ENCODE peak calls at places on chromosomes 11 and 22, in five cellular contexts. One of them, this sample, is unnamed. For H3K9me2, the result is how much of the 10 kb centered on the place peaks cover.

GRCh38 chr11:1514349-1515061 is 27.9 kb upstream of the MOB2 start:
- DNase-seq in OCI-LY7: no peak
- DNase-seq in GM23248: no peak
- DNase-seq in PC-3: no peak
- DNase-seq in GM23338: no peak
- DNase-seq in this sample: no peak

GRCh38 chr22:40443675-40444482 is 73.5 kb downstream of the SGSM3 start:
- DNase-seq in GM23248: peak
- DNase-seq in OCI-LY7: no peak
- DNase-seq in PC-3: no peak
- DNase-seq in GM23338: peak
- DNase-seq in this sample: no peak

GRCh38 chr11:32569313-32569881 is 14.2 kb upstream of the EIF3M start:
- DNase-seq in PC-3: no peak
- DNase-seq in GM23248: no peak
- DNase-seq in OCI-LY7: no peak
- DNase-seq in GM23338: no peak
- DNase-seq in this sample: no peak

GRCh38 chr11:15878756-15879155 is 477.6 kb downstream of the SOX6 start:
- DNase-seq in OCI-LY7: no peak
- DNase-seq in GM23248: no peak
- DNase-seq in GM23338: no peak
- DNase-seq in PC-3: no peak
- DNase-seq in this sample: no peak

GRCh38 chr11:13047884-13048283 is 38.8 kb downstream of the RASSF10 start:
- DNase-seq in GM23248: no peak
- DNase-seq in PC-3: no peak
- DNase-seq in OCI-LY7: no peak
- DNase-seq in GM23338: no peak
- DNase-seq in this sample: no peak

GRCh38 chr11:57480409-57481137 is 20.2 kb downstream of the RTN4RL2 start:
- DNase-seq in GM23248: peak
- DNase-seq in PC-3: peak
- DNase-seq in OCI-LY7: peak
- DNase-seq in GM23338: peak
- DNase-seq in this sample: peak

GRCh38 chr11:132402056-132402684 is 1031.8 kb downstream of the NTM start:
- DNase-seq in OCI-LY7: no peak
- DNase-seq in GM23248: peak
- DNase-seq in GM23338: peak
- DNase-seq in PC-3: peak
- DNase-seq in this sample: peak

GRCh38 chr11:117808768-117809167 is 11.8 kb upstream of the DSCAML1 start:
- DNase-seq in OCI-LY7: no peak
- DNase-seq in GM23248: no peak
- DNase-seq in GM23338: no peak
- DNase-seq in PC-3: no peak
- DNase-seq in this sample: no peak

GRCh38 chr22:20155330-20156041 is 4.6 kb upstream of the CCDC188 start:
- DNase-seq in PC-3: no peak
- DNase-seq in OCI-LY7: no peak
- DNase-seq in GM23248: peak
- DNase-seq in GM23338: no peak
- DNase-seq in this sample: no peak

GRCh38 chr22:37558815-37559214 is 1.5 kb upstream of the CDC42EP1 start:
- DNase-seq in PC-3: no peak
- DNase-seq in GM23248: no peak
- DNase-seq in OCI-LY7: no peak
- DNase-seq in GM23338: no peak
- DNase-seq in this sample: no peak

GRCh38 chr22:39224550-39224949 is 20.2 kb downstream of the PDGFB start:
- DNase-seq in OCI-LY7: no peak
- DNase-seq in PC-3: no peak
- DNase-seq in GM23248: no peak
- DNase-seq in GM23338: no peak
- DNase-seq in this sample: no peak

GRCh38 chr11:120172054-120172881 is 34.4 kb upstream of the TRIM29 start:
- DNase-seq in GM23338: peak
- DNase-seq in GM23248: peak
- DNase-seq in PC-3: peak
- DNase-seq in OCI-LY7: peak
- DNase-seq in this sample: peak

GRCh38 chr11:17748761-17749721 is 14.5 kb downstream of the KCNC1 start:
- DNase-seq in GM23338: no peak
- DNase-seq in GM23248: no peak
- DNase-seq in PC-3: no peak
- DNase-seq in OCI-LY7: no peak
- DNase-seq in this sample: no peak

GRCh38 chr22:37681556-37682049 is 4.5 kb upstream of the NOL12 start:
- DNase-seq in GM23338: peak
- DNase-seq in GM23248: peak
- DNase-seq in OCI-LY7: peak
- DNase-seq in PC-3: peak
- DNase-seq in this sample: peak

GRCh38 chr11:127074151-127074761 is 73.7 kb upstream of the KIRREL3 start:
- DNase-seq in OCI-LY7: peak
- DNase-seq in GM23248: peak
- DNase-seq in GM23338: peak
- DNase-seq in PC-3: peak
- DNase-seq in this sample: peak

GRCh38 chr22:19974233-19974861 is 32.7 kb upstream of the TXNRD2 start:
- DNase-seq in PC-3: peak
- DNase-seq in OCI-LY7: peak
- DNase-seq in GM23338: peak
- DNase-seq in GM23248: peak
- DNase-seq in this sample: peak

GRCh38 chr11:70040452-70040851 is 37.7 kb upstream of the ANO1 start:
- DNase-seq in OCI-LY7: no peak
- DNase-seq in GM23338: no peak
- DNase-seq in GM23248: no peak
- DNase-seq in PC-3: no peak
- DNase-seq in this sample: no peak

GRCh38 chr11:121300313-121300971 is 7.9 kb downstream of the SC5D start:
- DNase-seq in GM23248: no peak
- DNase-seq in GM23338: no peak
- DNase-seq in PC-3: no peak
- DNase-seq in OCI-LY7: no peak
- DNase-seq in this sample: no peak

DNA sequence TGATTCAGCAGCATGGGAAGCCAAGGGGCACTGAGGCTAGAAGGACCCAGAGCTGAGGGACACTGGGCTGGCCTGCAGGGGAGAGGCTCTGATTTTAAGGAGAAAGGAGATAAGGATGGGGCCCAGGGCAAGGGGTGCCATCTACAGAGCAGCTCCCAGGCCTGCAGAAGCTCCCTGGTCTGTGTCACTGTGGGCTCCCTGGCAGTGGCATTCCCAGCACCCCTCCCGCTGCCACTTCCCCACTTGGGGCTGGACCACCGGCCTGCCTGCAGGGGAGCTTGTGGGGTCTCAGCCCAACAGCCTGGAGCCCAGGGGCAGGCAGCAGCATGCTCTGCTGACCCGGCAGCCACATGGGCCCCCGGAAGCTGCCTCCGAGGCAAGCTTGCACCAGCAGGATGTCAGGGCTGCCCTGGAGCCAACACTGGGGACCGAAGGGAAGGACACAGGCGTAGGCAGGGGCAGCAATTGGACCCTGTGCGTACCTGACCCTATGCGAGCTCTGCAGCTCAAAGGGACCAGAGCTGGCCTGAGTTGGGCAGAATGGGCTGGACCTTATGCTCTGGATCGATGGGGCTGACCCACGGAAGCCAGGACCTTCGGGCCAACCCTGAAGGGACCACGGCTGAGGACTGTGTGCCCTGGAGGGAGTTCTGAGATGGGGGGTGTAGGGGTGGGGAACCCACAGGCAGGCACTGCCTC is 35.4 kb upstream of the WNT7B start:
- DNase-seq in GM23248: no peak
- DNase-seq in PC-3: no peak
- DNase-seq in OCI-LY7: no peak
- DNase-seq in GM23338: no peak
- DNase-seq in this sample: no peak
- H3K9me2 ChIP-seq in GM23248: under half
- H3K9me2 ChIP-seq in PC-3: under half
- H3K9me2 ChIP-seq in OCI-LY7: under half
- H3K9me2 ChIP-seq in GM23338: under half
- H3K9me2 ChIP-seq in this sample: under half

GRCh38 chr11:123258877-123259276 is 63.8 kb upstream of the CLMP start:
- DNase-seq in OCI-LY7: peak
- DNase-seq in PC-3: no peak
- DNase-seq in GM23248: no peak
- DNase-seq in GM23338: no peak
- DNase-seq in this sample: no peak

GRCh38 chr11:123261345-123262106 is 66.5 kb upstream of the CLMP start:
- DNase-seq in OCI-LY7: peak
- DNase-seq in PC-3: peak
- DNase-seq in GM23338: peak
- DNase-seq in GM23248: peak
- DNase-seq in this sample: peak

GRCh38 chr11:123268118-123268517 is 73.1 kb upstream of the CLMP start:
- DNase-seq in PC-3: no peak
- DNase-seq in GM23338: no peak
- DNase-seq in GM23248: peak
- DNase-seq in OCI-LY7: peak
- DNase-seq in this sample: no peak

GRCh38 chr11:123260511-123261211 is 65.6 kb upstream of the CLMP start:
- DNase-seq in GM23248: no peak
- DNase-seq in GM23338: no peak
- DNase-seq in OCI-LY7: no peak
- DNase-seq in PC-3: peak
- DNase-seq in this sample: no peak

DNA sequence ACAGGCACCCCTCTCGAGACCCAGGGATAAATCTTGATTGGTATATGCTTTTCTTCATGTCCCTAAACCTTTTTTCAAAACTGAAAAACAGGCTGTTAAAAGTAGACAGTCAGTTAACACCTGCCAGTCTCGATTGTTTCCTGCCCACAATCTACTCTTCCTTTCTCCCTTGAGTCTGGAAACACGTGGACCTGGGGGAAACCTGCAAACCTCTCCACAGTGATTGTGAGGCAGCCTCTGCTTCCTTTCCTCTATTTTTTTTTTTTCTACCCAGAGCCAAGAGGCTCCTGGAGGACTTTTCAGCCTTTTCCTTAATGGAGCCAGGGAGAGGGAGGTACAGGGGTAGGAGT is 69.4 kb upstream of the CLMP start:
- DNase-seq in PC-3: no peak
- DNase-seq in OCI-LY7: peak
- DNase-seq in GM23248: no peak
- DNase-seq in GM23338: no peak
- DNase-seq in this sample: no peak
- H3K4me2 ChIP-seq in PC-3: no peak
- H3K4me2 ChIP-seq in OCI-LY7: peak
- H3K4me2 ChIP-seq in GM23248: no peak
- H3K4me2 ChIP-seq in GM23338: no peak
- H3K4me2 ChIP-seq in this sample: no peak

GRCh38 chr22:44276706-44277403 is 35.9 kb downstream of the SHISAL1 start:
- DNase-seq in PC-3: no peak
- DNase-seq in GM23248: no peak
- DNase-seq in GM23338: no peak
- DNase-seq in OCI-LY7: no peak
- DNase-seq in this sample: no peak

GRCh38 chr22:44279059-44279340 is 33.8 kb downstream of the SHISAL1 start:
- DNase-seq in GM23248: no peak
- DNase-seq in OCI-LY7: no peak
- DNase-seq in PC-3: no peak
- DNase-seq in GM23338: no peak
- DNase-seq in this sample: no peak

GRCh38 chr22:44278234-44279058 is 34.3 kb downstream of the SHISAL1 start:
- DNase-seq in GM23338: no peak
- DNase-seq in GM23248: no peak
- DNase-seq in PC-3: no peak
- DNase-seq in OCI-LY7: no peak
- DNase-seq in this sample: peak

GRCh38 chr22:44276041-44276440 is 36.7 kb downstream of the SHISAL1 start:
- DNase-seq in GM23338: no peak
- DNase-seq in GM23248: no peak
- DNase-seq in PC-3: no peak
- DNase-seq in OCI-LY7: no peak
- DNase-seq in this sample: no peak

DNA sequence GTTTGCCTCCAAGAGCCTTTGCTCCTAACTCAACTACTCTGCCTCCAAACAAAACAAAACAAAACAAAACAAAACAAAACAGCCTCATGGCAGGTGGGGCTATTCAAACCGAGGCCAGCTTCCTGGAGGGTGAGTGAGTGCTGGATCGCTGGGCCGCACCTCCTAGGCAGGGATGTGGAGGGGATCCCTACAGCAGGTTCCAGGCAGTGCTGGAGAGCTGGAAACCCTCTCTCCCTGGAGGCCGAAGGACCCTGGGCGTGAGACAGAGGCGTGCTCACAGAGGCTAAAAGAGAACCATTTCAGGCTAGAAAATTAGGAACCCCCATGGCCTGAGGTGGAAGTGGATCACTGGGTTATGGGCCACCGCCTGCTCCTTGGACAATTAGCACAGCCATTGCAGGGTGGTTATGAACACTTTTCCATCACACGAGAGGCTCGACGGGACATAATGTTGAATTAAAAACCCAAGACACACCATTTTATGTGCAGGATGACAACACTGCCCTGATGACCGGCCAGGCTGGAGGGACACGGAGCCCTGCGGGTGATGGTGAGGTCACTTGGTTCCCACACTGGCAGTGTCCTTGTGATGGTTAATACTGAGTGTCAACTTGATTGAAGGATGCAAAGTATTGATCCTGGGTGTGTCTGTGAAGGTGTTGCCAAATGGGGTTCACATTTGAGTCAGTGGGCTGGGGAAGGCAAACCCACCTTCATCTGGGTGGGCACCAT is 35.2 kb downstream of the SHISAL1 start:
- DNase-seq in GM23338: no peak
- DNase-seq in PC-3: no peak
- DNase-seq in OCI-LY7: no peak
- DNase-seq in GM23248: no peak
- DNase-seq in this sample: no peak
- H3K9me2 ChIP-seq in GM23338: under half
- H3K9me2 ChIP-seq in PC-3: under half
- H3K9me2 ChIP-seq in OCI-LY7: under half
- H3K9me2 ChIP-seq in GM23248: under half
- H3K9me2 ChIP-seq in this sample: under half

GRCh38 chr11:64499261-64500004 is 91.6 kb upstream of the SLC22A12 start:
- DNase-seq in PC-3: no peak
- DNase-seq in GM23338: no peak
- DNase-seq in OCI-LY7: no peak
- DNase-seq in GM23248: no peak
- DNase-seq in this sample: peak
- H3K4me2 ChIP-seq in PC-3: no peak
- H3K4me2 ChIP-seq in GM23338: no peak
- H3K4me2 ChIP-seq in OCI-LY7: no peak
- H3K4me2 ChIP-seq in GM23248: no peak
- H3K4me2 ChIP-seq in this sample: no peak